ENCODE peak calls at places on chromosome 2, in six cellular contexts. One of them, this sample, is unnamed.

GRCh38 chr2:64838817-64839216 is 150.4 kb upstream of the SLC1A4 start:
- DNase-seq in PC-9: peak
- DNase-seq in mucosa of descending colon: peak
- DNase-seq in neural crest cell: no peak
- DNase-seq in nephron progenitor cell: no peak
- DNase-seq in HFF-Myc: peak
- DNase-seq in this sample: peak

GRCh38 chr2:55460562-55460961 is 40.9 kb upstream of the CCDC88A start:
- DNase-seq in PC-9: no peak
- DNase-seq in mucosa of descending colon: no peak
- DNase-seq in neural crest cell: no peak
- DNase-seq in nephron progenitor cell: no peak
- DNase-seq in HFF-Myc: no peak
- DNase-seq in this sample: peak

GRCh38 chr2:98037206-98037605 is 41.5 kb upstream of the TMEM131 start:
- DNase-seq in PC-9: no peak
- DNase-seq in mucosa of descending colon: no peak
- DNase-seq in neural crest cell: no peak
- DNase-seq in nephron progenitor cell: no peak
- DNase-seq in HFF-Myc: no peak
- DNase-seq in this sample: no peak

GRCh38 chr2:230582851-230583283 is 129.8 kb upstream of the CAB39 start:
- DNase-seq in PC-9: no peak
- DNase-seq in mucosa of descending colon: no peak
- DNase-seq in neural crest cell: no peak
- DNase-seq in nephron progenitor cell: no peak
- DNase-seq in HFF-Myc: no peak
- DNase-seq in this sample: no peak

GRCh38 chr2:100666996-100667395 is 104.2 kb downstream of the PDCL3 start:
- DNase-seq in PC-9: no peak
- DNase-seq in mucosa of descending colon: no peak
- DNase-seq in neural crest cell: no peak
- DNase-seq in nephron progenitor cell: no peak
- DNase-seq in HFF-Myc: no peak
- DNase-seq in this sample: no peak

GRCh38 chr2:236754234-236754924 is 184.8 kb downstream of the ACKR3 start:
- DNase-seq in PC-9: no peak
- DNase-seq in mucosa of descending colon: no peak
- DNase-seq in neural crest cell: no peak
- DNase-seq in nephron progenitor cell: peak
- DNase-seq in HFF-Myc: no peak
- DNase-seq in this sample: no peak

GRCh38 chr2:60294901-60295590 is 258.4 kb downstream of the BCL11A start:
- DNase-seq in PC-9: no peak
- DNase-seq in mucosa of descending colon: no peak
- DNase-seq in neural crest cell: peak
- DNase-seq in nephron progenitor cell: no peak
- DNase-seq in HFF-Myc: no peak
- DNase-seq in this sample: no peak

GRCh38 chr2:181142514-181142913 is 162.1 kb downstream of the UBE2E3 start:
- DNase-seq in PC-9: no peak
- DNase-seq in mucosa of descending colon: no peak
- DNase-seq in neural crest cell: no peak
- DNase-seq in nephron progenitor cell: no peak
- DNase-seq in HFF-Myc: no peak
- DNase-seq in this sample: no peak

GRCh38 chr2:12430036-12430795 is 286.5 kb upstream of the TRIB2 start:
- DNase-seq in PC-9: no peak
- DNase-seq in mucosa of descending colon: no peak
- DNase-seq in neural crest cell: no peak
- DNase-seq in nephron progenitor cell: no peak
- DNase-seq in HFF-Myc: no peak
- DNase-seq in this sample: peak

GRCh38 chr2:134360750-134361487 is 107.0 kb downstream of the MGAT5 start:
- DNase-seq in PC-9: no peak
- DNase-seq in mucosa of descending colon: no peak
- DNase-seq in neural crest cell: no peak
- DNase-seq in nephron progenitor cell: no peak
- DNase-seq in HFF-Myc: no peak
- DNase-seq in this sample: no peak

GRCh38 chr2:42903821-42904575 is 111.6 kb upstream of the HAAO start:
- DNase-seq in PC-9: no peak
- DNase-seq in mucosa of descending colon: no peak
- DNase-seq in neural crest cell: no peak
- DNase-seq in nephron progenitor cell: no peak
- DNase-seq in HFF-Myc: no peak
- DNase-seq in this sample: no peak

GRCh38 chr2:42901076-42901645 is 108.8 kb upstream of the HAAO start:
- DNase-seq in PC-9: no peak
- DNase-seq in mucosa of descending colon: no peak
- DNase-seq in neural crest cell: no peak
- DNase-seq in nephron progenitor cell: no peak
- DNase-seq in HFF-Myc: no peak
- DNase-seq in this sample: no peak

GRCh38 chr2:42902939-42903709 is 110.7 kb upstream of the HAAO start:
- DNase-seq in PC-9: no peak
- DNase-seq in mucosa of descending colon: no peak
- DNase-seq in neural crest cell: no peak
- DNase-seq in nephron progenitor cell: no peak
- DNase-seq in HFF-Myc: no peak
- DNase-seq in this sample: no peak

GRCh38 chr2:42897386-42897785 is 105.0 kb upstream of the HAAO start:
- DNase-seq in PC-9: no peak
- DNase-seq in mucosa of descending colon: no peak
- DNase-seq in neural crest cell: no peak
- DNase-seq in nephron progenitor cell: no peak
- DNase-seq in HFF-Myc: no peak
- DNase-seq in this sample: no peak

DNA sequence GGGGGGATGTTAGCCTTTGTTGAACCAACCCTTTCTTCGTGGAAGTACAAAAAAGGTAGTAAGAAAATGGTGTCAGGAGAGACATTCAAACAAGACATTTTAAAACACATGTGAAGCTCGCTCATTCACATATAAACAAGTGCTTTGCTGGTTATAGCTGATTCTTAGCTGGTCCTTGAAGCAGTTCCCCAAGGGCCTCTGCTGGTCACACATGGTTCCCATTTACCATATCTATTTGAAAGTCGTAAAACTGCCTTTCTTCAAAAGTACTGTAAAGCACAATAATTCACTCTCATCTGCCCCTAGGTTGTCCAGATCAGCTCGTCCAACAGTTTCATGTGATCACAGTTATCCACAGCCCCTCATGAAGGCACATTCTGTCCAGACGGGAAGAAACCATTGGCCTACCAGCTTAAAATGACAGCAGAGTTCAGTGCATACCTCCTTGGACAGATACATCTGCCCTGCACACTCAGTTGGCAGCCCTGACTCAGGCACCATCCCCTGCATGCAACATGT is 107.9 kb upstream of the HAAO start:
- DNase-seq in PC-9: no peak
- DNase-seq in mucosa of descending colon: no peak
- DNase-seq in neural crest cell: no peak
- DNase-seq in nephron progenitor cell: no peak
- DNase-seq in HFF-Myc: peak
- DNase-seq in this sample: no peak
- TF ChIP-seq CTCF in PC-9: no peak
- TF ChIP-seq CTCF in mucosa of descending colon: no peak
- TF ChIP-seq CTCF in neural crest cell: no peak
- TF ChIP-seq CTCF in nephron progenitor cell: no peak
- TF ChIP-seq CTCF in HFF-Myc: no peak
- TF ChIP-seq CTCF in this sample: no peak

DNA sequence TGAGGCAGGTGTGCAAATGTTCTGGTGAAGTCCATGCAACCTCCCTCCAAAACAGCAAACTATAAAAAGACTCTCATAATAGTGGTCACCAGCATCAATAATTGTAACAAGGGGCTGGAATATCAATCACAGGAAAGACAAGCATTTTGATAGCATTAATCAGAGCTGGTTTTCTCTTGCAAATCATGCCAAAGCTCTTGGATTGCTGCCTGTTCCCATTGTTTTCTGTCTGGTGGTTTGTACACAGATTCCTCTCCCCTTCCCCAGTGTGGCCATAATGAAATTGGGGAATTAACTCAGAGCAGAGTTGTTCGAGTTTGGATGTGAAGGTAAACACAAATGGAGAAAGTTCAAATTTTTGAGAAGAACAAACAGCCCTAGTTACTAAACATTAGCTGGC is 134.2 kb downstream of the CDCA7 start:
- DNase-seq in PC-9: no peak
- DNase-seq in mucosa of descending colon: no peak
- DNase-seq in neural crest cell: no peak
- DNase-seq in nephron progenitor cell: no peak
- DNase-seq in HFF-Myc: no peak
- DNase-seq in this sample: no peak
- TF ChIP-seq CTCF in PC-9: no peak
- TF ChIP-seq CTCF in mucosa of descending colon: no peak
- TF ChIP-seq CTCF in neural crest cell: no peak
- TF ChIP-seq CTCF in nephron progenitor cell: no peak
- TF ChIP-seq CTCF in HFF-Myc: no peak
- TF ChIP-seq CTCF in this sample: no peak

GRCh38 chr2:35365859-35366258 is 989.7 kb upstream of the CRIM1 start:
- DNase-seq in PC-9: no peak
- DNase-seq in mucosa of descending colon: no peak
- DNase-seq in neural crest cell: no peak
- DNase-seq in nephron progenitor cell: no peak
- DNase-seq in HFF-Myc: no peak
- DNase-seq in this sample: no peak
- TF ChIP-seq CTCF in PC-9: no peak
- TF ChIP-seq CTCF in mucosa of descending colon: no peak
- TF ChIP-seq CTCF in neural crest cell: no peak
- TF ChIP-seq CTCF in nephron progenitor cell: no peak
- TF ChIP-seq CTCF in HFF-Myc: no peak
- TF ChIP-seq CTCF in this sample: peak

GRCh38 chr2:31300309-31300708 is 66.4 kb downstream of the EHD3 start:
- DNase-seq in PC-9: no peak
- DNase-seq in mucosa of descending colon: no peak
- DNase-seq in neural crest cell: no peak
- DNase-seq in nephron progenitor cell: no peak
- DNase-seq in HFF-Myc: no peak
- DNase-seq in this sample: no peak
- TF ChIP-seq CTCF in PC-9: no peak
- TF ChIP-seq CTCF in mucosa of descending colon: no peak
- TF ChIP-seq CTCF in neural crest cell: no peak
- TF ChIP-seq CTCF in nephron progenitor cell: no peak
- TF ChIP-seq CTCF in HFF-Myc: no peak
- TF ChIP-seq CTCF in this sample: no peak

GRCh38 chr2:29290293-29291052 is 175.3 kb downstream of the CLIP4 start:
- DNase-seq in PC-9: no peak
- DNase-seq in mucosa of descending colon: no peak
- DNase-seq in neural crest cell: no peak
- DNase-seq in nephron progenitor cell: no peak
- DNase-seq in HFF-Myc: no peak
- DNase-seq in this sample: no peak

GRCh38 chr2:29293830-29294438 is 178.7 kb downstream of the CLIP4 start:
- DNase-seq in PC-9: peak
- DNase-seq in mucosa of descending colon: peak
- DNase-seq in neural crest cell: peak
- DNase-seq in nephron progenitor cell: peak
- DNase-seq in HFF-Myc: no peak
- DNase-seq in this sample: no peak

GRCh38 chr2:29296585-29296984 is 181.4 kb downstream of the CLIP4 start:
- DNase-seq in PC-9: no peak
- DNase-seq in mucosa of descending colon: no peak
- DNase-seq in neural crest cell: no peak
- DNase-seq in nephron progenitor cell: no peak
- DNase-seq in HFF-Myc: no peak
- DNase-seq in this sample: no peak

DNA sequence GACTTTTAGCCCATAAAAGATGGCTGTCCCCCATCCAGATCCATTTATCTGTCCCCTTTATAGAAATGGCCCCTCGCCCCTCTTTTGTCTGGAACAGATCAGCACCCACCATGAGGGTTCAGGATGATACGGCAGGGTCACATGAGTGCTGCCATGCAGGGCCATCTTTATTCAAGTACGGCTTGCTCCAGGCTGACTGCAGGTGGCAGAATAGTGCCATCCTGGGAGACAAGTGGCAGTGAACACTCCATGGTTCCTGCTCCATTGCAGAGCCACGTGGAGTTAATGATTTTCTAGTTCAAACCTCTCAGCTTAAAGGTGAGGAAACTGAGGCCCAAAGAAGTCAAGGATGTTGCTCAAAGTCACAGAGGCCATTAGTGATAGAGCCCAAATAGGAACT is 180.6 kb downstream of the CLIP4 start:
- DNase-seq in PC-9: peak
- DNase-seq in mucosa of descending colon: no peak
- DNase-seq in neural crest cell: peak
- DNase-seq in nephron progenitor cell: peak
- DNase-seq in HFF-Myc: no peak
- DNase-seq in this sample: no peak
- TF ChIP-seq CTCF in PC-9: no peak
- TF ChIP-seq CTCF in mucosa of descending colon: no peak
- TF ChIP-seq CTCF in neural crest cell: peak
- TF ChIP-seq CTCF in nephron progenitor cell: no peak
- TF ChIP-seq CTCF in HFF-Myc: peak
- TF ChIP-seq CTCF in this sample: peak

GRCh38 chr2:216664593-216665034 is 30.7 kb downstream of the IGFBP5 start:
- DNase-seq in PC-9: no peak
- DNase-seq in mucosa of descending colon: no peak
- DNase-seq in neural crest cell: no peak
- DNase-seq in nephron progenitor cell: no peak
- DNase-seq in HFF-Myc: no peak
- DNase-seq in this sample: no peak
- TF ChIP-seq CTCF in PC-9: no peak
- TF ChIP-seq CTCF in mucosa of descending colon: no peak
- TF ChIP-seq CTCF in neural crest cell: no peak
- TF ChIP-seq CTCF in nephron progenitor cell: no peak
- TF ChIP-seq CTCF in HFF-Myc: peak
- TF ChIP-seq CTCF in this sample: peak